ENCODE peak calls at places on chromosome 1, in ten cellular contexts. Q is ascending aorta, W is pancreas, I is ovary, Y is heart left ventricle, R is colonic mucosa, V is prostate gland, U is adrenal gland, T is upper lobe of right lung, S is tibial artery. B is an unnamed sample. For H3K4me1, the result is how much of the 10 kb centered on the place peaks cover.

GRCh38 chr1:180167021-180167701 is 12.5 kb downstream of the QSOX1 start:
- DNase-seq in T (peak), Q (no peak), V (no peak), W (peak), S (no peak), Y (no peak), U (no peak), R (no peak), I (peak), B (no peak)

GRCh38 chr1:115538579-115538978 is 103.2 kb upstream of the VANGL1 start:
- DNase-seq in T (no peak), V (no peak), U (no peak), Y (no peak), S (no peak), W (no peak), Q (no peak), R (no peak), I (no peak), B (no peak)

GRCh38 chr1:198598796-198599321 is 40.0 kb upstream of the PTPRC start:
- DNase-seq in S (no peak), Q (no peak), V (no peak), T (no peak), I (no peak), Y (no peak), R (no peak), U (no peak), W (no peak), B (no peak)

GRCh38 chr1:180098242-180098995 is 56.2 kb upstream of the QSOX1 start:
- DNase-seq in S (no peak), V (no peak), W (no peak), Q (no peak), R (no peak), I (peak), U (no peak), Y (no peak), T (no peak), B (no peak)

GRCh38 chr1:2044510-2045319 is 5.5 kb upstream of the PRKCZ start:
- DNase-seq in U (peak), W (peak), T (peak), S (peak), V (peak), I (peak), Y (peak), Q (peak), R (peak), B (peak)

GRCh38 chr1:77407738-77408375 is 126.0 kb downstream of the AK5 start:
- DNase-seq in I (no peak), V (no peak), R (no peak), T (no peak), U (no peak), S (no peak), Q (no peak), W (no peak), Y (no peak), B (no peak)

GRCh38 chr1:78758493-78758892 is 108.9 kb downstream of the IFI44 start:
- DNase-seq in U (no peak), R (no peak), I (no peak), T (no peak), S (no peak), Q (no peak), W (no peak), V (no peak), Y (no peak), B (no peak)

GRCh38 chr1:218846166-218846565 is 327.5 kb upstream of the LYPLAL1 start:
- DNase-seq in V (no peak), R (no peak), Y (no peak), U (no peak), W (no peak), S (no peak), I (no peak), T (no peak), Q (no peak), B (no peak)

GRCh38 chr1:6948861-6949260 is 163.6 kb downstream of the CAMTA1 start:
- DNase-seq in I (no peak), W (no peak), U (no peak), S (no peak), R (no peak), T (no peak), Y (no peak), Q (no peak), V (no peak), B (no peak)

DNA sequence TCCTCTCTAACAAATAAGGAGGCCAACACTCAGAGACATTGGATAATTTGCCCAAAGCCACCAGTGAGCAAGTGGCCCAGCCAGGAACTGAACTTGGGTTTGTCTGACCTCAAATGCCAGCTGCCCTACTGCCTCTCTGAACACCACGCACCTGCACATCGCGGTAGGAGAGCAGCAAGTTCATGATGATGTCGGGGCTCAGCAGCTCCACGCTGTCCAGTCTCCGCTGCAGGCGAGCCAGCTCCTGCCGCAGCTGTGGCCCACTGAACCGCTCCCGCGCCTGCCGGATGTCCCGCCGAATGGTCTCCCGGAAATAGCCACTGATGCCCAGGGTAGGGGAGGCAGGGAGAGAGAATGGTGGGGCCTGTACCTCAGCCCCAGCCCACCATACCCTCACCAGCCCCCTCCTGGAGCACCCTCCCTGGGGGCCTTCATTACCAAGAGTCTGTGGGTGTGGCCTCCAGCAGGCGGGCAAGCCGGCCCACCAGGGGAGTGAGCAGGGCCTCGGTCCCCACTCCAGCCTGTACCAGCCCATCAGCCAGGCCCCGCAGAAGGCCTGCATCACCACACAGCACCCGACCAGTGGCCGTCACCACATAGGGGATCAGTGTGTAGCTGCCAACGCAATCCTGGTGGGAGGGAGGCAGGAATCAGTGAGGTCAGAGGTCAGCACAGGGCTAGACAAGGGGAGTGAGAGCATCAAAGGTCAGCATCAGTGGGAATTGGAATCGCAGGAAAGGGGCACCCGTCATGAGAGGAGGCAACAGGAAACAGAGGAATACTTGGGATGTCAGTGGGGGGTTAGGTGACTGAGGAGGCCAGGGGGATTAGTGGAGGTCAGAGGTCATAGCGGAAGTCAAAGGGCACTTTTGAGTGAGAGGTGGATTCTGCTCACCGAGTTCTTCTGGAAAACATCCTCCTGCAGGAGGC is 2.7 kb downstream of the MAP3K6 start:
- DNase-seq in Q (no peak), S (no peak), W (no peak), U (no peak), V (no peak), Y (no peak), R (no peak), T (peak), I (no peak), B (no peak)
- H3K4me1 ChIP-seq in Q (under half), S (under half), W (under half), U (under half), V (under half), Y (under half), R (under half), T (under half), I (under half), B (under half)

DNA sequence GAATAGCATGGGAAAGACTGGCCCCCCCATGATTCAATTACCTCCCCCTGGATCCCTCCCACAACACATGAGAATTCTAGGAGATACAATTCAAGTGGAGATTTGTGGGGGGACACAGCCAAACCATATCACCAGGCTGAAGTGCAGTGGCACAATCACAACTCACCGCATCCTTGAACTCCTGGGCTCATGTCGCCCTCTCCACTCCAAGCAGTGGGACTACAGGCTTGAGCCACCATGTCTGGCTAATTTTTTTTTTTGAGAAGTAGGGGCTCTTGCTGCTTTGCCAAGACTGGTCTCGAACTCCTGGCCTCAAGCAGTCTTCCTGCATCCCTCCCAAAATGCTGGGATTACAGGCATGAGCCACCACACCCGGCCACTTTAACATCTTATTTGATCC is 27.0 kb upstream of the ACTL8 start:
- DNase-seq in U (no peak), T (no peak), Q (no peak), V (no peak), S (no peak), I (no peak), W (no peak), R (no peak), Y (no peak), B (no peak)
- TF ChIP-seq CTCF in U (no peak), T (no peak), Q (no peak), V (no peak), S (peak), I (no peak), W (no peak), R (no peak), Y (no peak), B (no peak)

DNA sequence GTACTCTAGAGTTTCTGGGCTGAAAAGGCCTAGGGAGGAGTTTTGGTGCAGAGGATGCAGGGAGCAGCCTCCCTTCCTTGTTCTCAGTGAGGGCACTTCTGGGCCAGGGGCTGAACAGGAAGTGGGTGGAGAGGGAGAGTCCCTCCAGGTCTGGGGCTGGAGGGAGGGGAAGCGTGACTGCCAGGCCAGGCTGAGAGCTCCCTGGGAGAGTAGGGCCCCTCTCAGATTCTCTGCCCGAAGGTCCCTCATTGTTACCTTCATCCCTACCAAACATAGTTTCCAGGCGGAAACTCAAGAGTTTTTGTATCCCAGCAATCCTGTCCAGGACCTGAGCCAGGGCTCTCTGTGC is 36.8 kb downstream of the CITED4 start:
- DNase-seq in V (no peak), T (no peak), U (no peak), Q (no peak), S (no peak), W (no peak), R (no peak), Y (no peak), I (no peak), B (no peak)
- H3K4me3 ChIP-seq in V (no peak), T (no peak), U (no peak), Q (no peak), S (no peak), W (no peak), R (no peak), Y (no peak), I (no peak), B (no peak)

DNA sequence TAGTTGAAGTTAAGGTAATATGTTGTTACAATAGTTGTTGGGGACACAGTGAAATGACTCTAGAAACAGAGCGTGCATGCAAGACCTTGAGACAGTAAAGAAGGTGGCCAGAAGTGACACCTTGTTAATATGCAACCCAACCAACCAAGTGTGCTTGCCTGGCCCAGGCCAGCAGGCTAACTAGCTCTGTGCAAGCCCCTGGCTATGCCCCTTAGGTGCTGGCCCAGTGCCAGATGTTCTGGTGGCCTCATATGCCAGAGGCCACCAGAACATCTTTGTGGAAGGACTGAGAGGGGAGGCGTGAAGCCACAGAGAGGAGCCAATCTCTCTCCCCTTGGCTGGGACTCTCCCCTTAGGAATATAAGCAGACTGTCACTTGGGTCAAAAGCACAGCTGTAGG is 111.2 kb upstream of the JUN start:
- DNase-seq in Y (no peak), S (no peak), V (no peak), I (no peak), Q (no peak), T (no peak), W (no peak), U (no peak), R (peak), B (no peak)
- H3K4me1 ChIP-seq in Y (under half), S (under half), V (under half), I (under half), Q (under half), T (half or more), W (under half), U (under half), R (under half), B (half or more)

GRCh38 chr1:248404024-248404423 is 1.2 kb downstream of the OR2T1 start:
- DNase-seq in Y (no peak), T (no peak), Q (no peak), W (no peak), R (no peak), S (no peak), I (no peak), V (no peak), U (no peak), B (no peak)
- TF ChIP-seq CTCF in Y (no peak), T (no peak), Q (no peak), W (no peak), R (no peak), S (no peak), I (no peak), V (no peak), U (no peak), B (no peak)

DNA sequence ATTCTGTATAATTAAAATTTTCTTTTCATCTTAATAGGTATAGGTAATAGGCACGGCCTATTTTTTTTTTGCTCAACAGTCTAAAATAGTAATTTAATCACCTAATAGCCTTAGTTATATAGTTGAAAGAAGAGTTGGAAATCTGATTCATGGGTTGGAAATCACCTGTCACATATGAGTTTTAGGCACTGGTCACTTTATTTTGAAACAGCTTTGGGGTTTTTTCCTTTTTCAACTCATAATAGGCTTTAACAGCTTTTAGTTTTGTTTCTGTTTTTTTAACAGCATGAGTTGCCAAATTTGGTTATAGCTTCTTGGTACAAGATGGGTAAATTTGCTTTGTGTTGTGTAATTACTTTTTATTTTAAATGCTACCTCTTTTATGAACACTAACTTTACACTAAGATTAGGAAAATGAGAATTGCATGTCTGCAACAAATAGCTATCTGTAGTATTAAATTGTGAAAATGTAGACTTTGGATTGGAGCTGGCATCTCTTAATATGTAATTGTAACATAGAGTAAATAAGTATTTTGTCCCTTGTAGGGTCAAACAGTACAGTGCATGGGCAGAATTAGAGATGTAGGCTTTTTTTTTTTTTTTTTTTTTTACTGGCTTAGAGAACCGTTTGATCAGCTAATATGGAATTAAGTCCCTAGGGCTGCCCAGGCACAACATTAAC is 109.8 kb downstream of the OSBPL9 start:
- DNase-seq in V (no peak), I (no peak), Q (no peak), U (no peak), Y (no peak), S (no peak), W (no peak), T (no peak), R (no peak), B (no peak)
- H3K4me3 ChIP-seq in V (no peak), I (no peak), Q (no peak), U (no peak), Y (no peak), S (no peak), W (no peak), T (no peak), R (no peak), B (no peak)

GRCh38 chr1:10788592-10789006 is 7.8 kb downstream of the CASZ1 start:
- DNase-seq in I (no peak), W (peak), V (peak), Y (peak), S (no peak), Q (peak), R (no peak), T (peak), U (peak), B (peak)

GRCh38 chr1:10787274-10787673 is 9.2 kb downstream of the CASZ1 start:
- DNase-seq in U (no peak), T (no peak), I (no peak), S (no peak), Y (no peak), R (no peak), W (no peak), Q (no peak), V (no peak), B (no peak)

GRCh38 chr1:10791117-10791951 is 5.1 kb downstream of the CASZ1 start:
- DNase-seq in R (no peak), Q (no peak), S (no peak), U (no peak), I (no peak), Y (no peak), V (peak), W (no peak), T (no peak), B (no peak)

GRCh38 chr1:10790155-10790707 is 6.2 kb downstream of the CASZ1 start:
- DNase-seq in S (no peak), V (no peak), Q (no peak), R (no peak), I (no peak), U (no peak), Y (no peak), W (no peak), T (no peak), B (no peak)

DNA sequence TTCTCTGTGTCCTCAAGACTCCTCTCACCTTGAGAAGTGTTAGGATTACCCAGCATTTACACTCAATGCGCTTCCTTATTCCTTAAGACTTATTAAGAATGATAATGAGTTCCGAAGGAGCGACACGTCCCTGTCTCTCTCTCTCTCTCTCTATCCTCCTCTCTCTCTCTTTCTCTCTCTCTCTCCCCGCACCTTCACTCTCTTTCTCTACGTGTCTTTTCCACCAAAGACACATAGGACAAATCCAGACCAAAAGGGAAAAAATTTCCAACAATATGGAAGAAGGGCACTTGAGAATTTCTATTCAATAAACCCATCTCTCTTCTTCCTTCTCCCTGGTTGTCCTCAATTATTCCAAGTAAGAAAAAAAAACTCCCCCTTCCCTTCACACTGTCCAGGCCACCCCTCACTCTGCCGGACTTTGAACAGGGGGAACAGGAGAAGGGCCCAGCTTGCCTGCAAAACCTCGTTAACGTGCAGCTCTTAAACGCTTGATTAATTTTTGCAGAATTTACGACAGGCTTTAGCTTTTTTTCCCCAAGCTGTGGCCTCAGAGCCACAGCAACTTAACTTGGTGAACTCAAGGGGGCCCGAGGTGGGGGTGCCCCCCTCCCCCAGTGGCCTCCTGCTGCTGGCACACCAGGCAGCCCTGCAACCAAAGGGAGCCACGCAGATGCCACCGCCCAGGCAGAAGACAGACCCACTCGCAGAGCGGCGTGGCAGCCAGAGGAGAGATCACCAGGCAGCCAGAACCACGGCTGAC is 6.9 kb downstream of the CASZ1 start:
- DNase-seq in W (no peak), Y (no peak), U (no peak), I (no peak), V (no peak), T (no peak), Q (no peak), S (no peak), R (no peak), B (no peak)
- H3K4me1 ChIP-seq in W (under half), Y (under half), U (under half), I (under half), V (under half), T (under half), Q (under half), S (under half), R (under half), B (under half)

DNA sequence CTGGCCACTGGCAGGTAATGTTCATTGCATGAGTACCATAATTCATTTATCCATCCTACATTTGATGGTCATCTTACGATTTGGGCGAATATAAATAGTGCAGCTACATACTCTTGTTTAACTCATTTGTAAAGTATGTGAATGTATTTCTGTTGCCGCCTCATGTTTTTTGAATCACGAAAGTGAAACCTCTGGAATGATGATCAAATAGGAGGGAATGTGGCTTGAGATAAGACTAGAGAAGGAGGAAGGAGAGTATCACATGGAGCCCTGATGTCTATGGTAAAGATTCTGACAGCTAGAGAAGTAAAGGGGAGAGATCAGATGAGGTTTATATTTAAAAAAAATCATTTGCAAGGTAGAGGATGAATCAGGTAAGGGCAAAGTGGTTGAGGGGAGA is 8.0 kb downstream of the MRPS14 start:
- DNase-seq in Y (no peak), R (no peak), I (no peak), U (no peak), S (no peak), Q (no peak), V (no peak), W (no peak), T (no peak), B (no peak)
- TF ChIP-seq CTCF in Y (no peak), R (no peak), I (no peak), U (no peak), S (no peak), Q (no peak), V (no peak), W (no peak), T (no peak), B (no peak)

DNA sequence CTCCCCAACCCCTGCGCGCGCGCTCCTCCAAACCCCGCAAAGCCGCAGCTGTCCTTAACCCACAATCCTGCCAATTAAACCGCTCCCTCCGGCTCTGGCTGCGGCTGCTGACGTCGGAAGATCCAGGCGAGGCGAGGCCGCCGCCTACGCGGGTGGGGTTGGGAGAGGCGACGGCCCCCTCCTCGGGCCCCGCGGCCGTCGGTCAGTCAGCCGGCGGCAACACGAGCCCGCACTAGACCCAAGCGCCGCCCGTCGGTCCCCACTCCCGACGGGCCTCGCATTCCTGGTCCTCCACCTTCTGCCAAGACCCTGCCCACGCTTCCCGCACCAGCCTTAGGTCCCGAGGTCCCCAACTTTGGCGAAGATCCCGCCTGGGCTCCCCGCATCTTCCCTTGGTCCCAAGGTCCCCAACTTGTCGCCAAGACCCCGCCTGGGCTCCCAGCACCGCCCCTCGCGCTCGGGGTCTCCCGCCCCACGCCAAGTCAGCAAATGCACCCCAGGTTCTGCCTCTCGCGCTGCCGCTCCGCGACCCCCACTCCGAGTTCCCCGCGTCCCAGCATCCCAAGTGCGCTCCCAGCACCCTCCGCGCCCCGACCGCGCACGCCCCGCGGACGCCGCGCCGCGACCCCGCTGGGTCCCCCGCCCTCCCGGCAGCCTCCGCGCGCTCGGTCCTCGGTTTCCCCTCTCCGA is 75.5 kb downstream of the VWA5B1 start:
- DNase-seq in U (peak), Q (no peak), V (no peak), T (no peak), R (peak), I (no peak), Y (peak), W (no peak), S (no peak), B (peak)
- H3K4me3 ChIP-seq in U (peak), Q (no peak), V (peak), T (peak), R (peak), I (no peak), Y (peak), W (no peak), S (peak), B (no peak)